ENCODE peak calls at places on chromosomes 16 and 17, in ten cellular contexts. One of them, this sample, is unnamed.
A peak's percentile ranks its signal among the peaks of the same experiment; 100 is the strongest.

GRCh38 chr17:691423-691822 is 23.2 kb downstream of the VPS53 start:
- DNase-seq in Peyer's patch: no peak
- DNase-seq in type B pancreatic cell: no peak
- DNase-seq in foreskin fibroblast: peak; percentile 58
- DNase-seq in adrenal gland: no peak
- DNase-seq in H9: no peak
- DNase-seq in cardiac fibroblast: peak; percentile 81
- DNase-seq in OCI-LY7: no peak
- DNase-seq in BE2C: no peak
- DNase-seq in CD8-positive, alpha-beta T cell: no peak
- DNase-seq in this sample: peak; percentile 91

GRCh38 chr17:78397681-78398101 is 19.2 kb downstream of the PGS1 start:
- DNase-seq in CD8-positive, alpha-beta T cell: no peak
- DNase-seq in Peyer's patch: no peak
- DNase-seq in cardiac fibroblast: peak; percentile 70
- DNase-seq in H9: no peak
- DNase-seq in foreskin fibroblast: no peak
- DNase-seq in type B pancreatic cell: no peak
- DNase-seq in BE2C: no peak
- DNase-seq in adrenal gland: no peak
- DNase-seq in OCI-LY7: no peak
- DNase-seq in this sample: peak; percentile 32

GRCh38 chr17:66255112-66255511 is 25.9 kb upstream of the APOH start:
- DNase-seq in OCI-LY7: peak; percentile 80
- DNase-seq in adrenal gland: peak; percentile 31
- DNase-seq in foreskin fibroblast: peak; percentile 60
- DNase-seq in Peyer's patch: peak; percentile 50
- DNase-seq in CD8-positive, alpha-beta T cell: no peak
- DNase-seq in H9: no peak
- DNase-seq in BE2C: peak; percentile 35
- DNase-seq in cardiac fibroblast: peak; percentile 90
- DNase-seq in type B pancreatic cell: no peak
- DNase-seq in this sample: peak; percentile 68

GRCh38 chr16:77876776-77877175 is 88.4 kb downstream of the VAT1L start:
- DNase-seq in H9: no peak
- DNase-seq in foreskin fibroblast: no peak
- DNase-seq in OCI-LY7: no peak
- DNase-seq in BE2C: no peak
- DNase-seq in CD8-positive, alpha-beta T cell: no peak
- DNase-seq in adrenal gland: no peak
- DNase-seq in type B pancreatic cell: no peak
- DNase-seq in Peyer's patch: no peak
- DNase-seq in cardiac fibroblast: no peak
- DNase-seq in this sample: no peak

GRCh38 chr17:60724647-60725046 is 47.0 kb downstream of the BCAS3 start:
- DNase-seq in H9: no peak
- DNase-seq in BE2C: no peak
- DNase-seq in adrenal gland: no peak
- DNase-seq in CD8-positive, alpha-beta T cell: no peak
- DNase-seq in OCI-LY7: no peak
- DNase-seq in type B pancreatic cell: no peak
- DNase-seq in Peyer's patch: no peak
- DNase-seq in cardiac fibroblast: no peak
- DNase-seq in foreskin fibroblast: no peak
- DNase-seq in this sample: no peak

GRCh38 chr16:86932130-86932982 is 354.0 kb downstream of the FOXL1 start:
- DNase-seq in Peyer's patch: no peak
- DNase-seq in BE2C: no peak
- DNase-seq in cardiac fibroblast: no peak
- DNase-seq in foreskin fibroblast: no peak
- DNase-seq in CD8-positive, alpha-beta T cell: no peak
- DNase-seq in OCI-LY7: no peak
- DNase-seq in adrenal gland: no peak
- DNase-seq in type B pancreatic cell: no peak
- DNase-seq in H9: no peak
- DNase-seq in this sample: no peak

GRCh38 chr17:4175921-4176802 is 33.2 kb downstream of the CYB5D2 start:
- DNase-seq in OCI-LY7: no peak
- DNase-seq in CD8-positive, alpha-beta T cell: no peak
- DNase-seq in BE2C: no peak
- DNase-seq in adrenal gland: no peak
- DNase-seq in H9: no peak
- DNase-seq in foreskin fibroblast: peak; percentile 35
- DNase-seq in Peyer's patch: no peak
- DNase-seq in cardiac fibroblast: no peak
- DNase-seq in type B pancreatic cell: no peak
- DNase-seq in this sample: peak; percentile 53

GRCh38 chr17:75428775-75429469 is 23.4 kb upstream of the GRB2 start:
- DNase-seq in CD8-positive, alpha-beta T cell: no peak
- DNase-seq in BE2C: no peak
- DNase-seq in adrenal gland: no peak
- DNase-seq in type B pancreatic cell: no peak
- DNase-seq in Peyer's patch: no peak
- DNase-seq in H9: no peak
- DNase-seq in foreskin fibroblast: peak; percentile 26
- DNase-seq in cardiac fibroblast: peak; percentile 84
- DNase-seq in OCI-LY7: no peak
- DNase-seq in this sample: peak; percentile 85

GRCh38 chr17:51200846-51201245 is 34.6 kb downstream of the NME2 start:
- DNase-seq in cardiac fibroblast: no peak
- DNase-seq in H9: no peak
- DNase-seq in Peyer's patch: no peak
- DNase-seq in OCI-LY7: no peak
- DNase-seq in foreskin fibroblast: no peak
- DNase-seq in CD8-positive, alpha-beta T cell: no peak
- DNase-seq in BE2C: no peak
- DNase-seq in type B pancreatic cell: no peak
- DNase-seq in adrenal gland: no peak
- DNase-seq in this sample: no peak

GRCh38 chr16:66429290-66429962 is 2.3 kb downstream of the BEAN1 start:
- DNase-seq in OCI-LY7: no peak
- DNase-seq in H9: no peak
- DNase-seq in adrenal gland: no peak
- DNase-seq in cardiac fibroblast: no peak
- DNase-seq in CD8-positive, alpha-beta T cell: no peak
- DNase-seq in BE2C: no peak
- DNase-seq in type B pancreatic cell: peak; percentile 55
- DNase-seq in Peyer's patch: peak; percentile 21
- DNase-seq in foreskin fibroblast: no peak
- DNase-seq in this sample: no peak
- TF ChIP-seq CTCF in OCI-LY7: no peak
- TF ChIP-seq CTCF in H9: peak; percentile 41
- TF ChIP-seq CTCF in adrenal gland: no peak
- TF ChIP-seq CTCF in cardiac fibroblast: no peak
- TF ChIP-seq CTCF in CD8-positive, alpha-beta T cell: no peak
- TF ChIP-seq CTCF in BE2C: peak; percentile 25
- TF ChIP-seq CTCF in type B pancreatic cell: peak; percentile 52
- TF ChIP-seq CTCF in Peyer's patch: no peak
- TF ChIP-seq CTCF in foreskin fibroblast: no peak
- TF ChIP-seq CTCF in this sample: peak; percentile 43

GRCh38 chr17:7176870-7177209 is 2.3 kb downstream of the ASGR1 start:
- DNase-seq in foreskin fibroblast: no peak
- DNase-seq in adrenal gland: no peak
- DNase-seq in OCI-LY7: no peak
- DNase-seq in type B pancreatic cell: no peak
- DNase-seq in H9: peak; percentile 72
- DNase-seq in cardiac fibroblast: no peak
- DNase-seq in BE2C: no peak
- DNase-seq in CD8-positive, alpha-beta T cell: no peak
- DNase-seq in Peyer's patch: no peak
- DNase-seq in this sample: no peak

GRCh38 chr17:7176107-7176851 is 2.9 kb downstream of the ASGR1 start:
- DNase-seq in OCI-LY7: no peak
- DNase-seq in adrenal gland: no peak
- DNase-seq in Peyer's patch: no peak
- DNase-seq in H9: no peak
- DNase-seq in type B pancreatic cell: no peak
- DNase-seq in cardiac fibroblast: no peak
- DNase-seq in CD8-positive, alpha-beta T cell: no peak
- DNase-seq in foreskin fibroblast: no peak
- DNase-seq in BE2C: no peak
- DNase-seq in this sample: no peak

GRCh38 chr17:7174603-7175362 is 4.4 kb downstream of the ASGR1 start:
- DNase-seq in CD8-positive, alpha-beta T cell: no peak
- DNase-seq in BE2C: no peak
- DNase-seq in H9: no peak
- DNase-seq in Peyer's patch: no peak
- DNase-seq in OCI-LY7: no peak
- DNase-seq in adrenal gland: no peak
- DNase-seq in cardiac fibroblast: no peak
- DNase-seq in foreskin fibroblast: no peak
- DNase-seq in type B pancreatic cell: no peak
- DNase-seq in this sample: no peak

GRCh38 chr17:7175363-7175733 is 3.8 kb downstream of the ASGR1 start:
- DNase-seq in BE2C: no peak
- DNase-seq in type B pancreatic cell: no peak
- DNase-seq in OCI-LY7: no peak
- DNase-seq in foreskin fibroblast: no peak
- DNase-seq in Peyer's patch: no peak
- DNase-seq in CD8-positive, alpha-beta T cell: no peak
- DNase-seq in cardiac fibroblast: no peak
- DNase-seq in H9: no peak
- DNase-seq in adrenal gland: no peak
- DNase-seq in this sample: no peak

DNA sequence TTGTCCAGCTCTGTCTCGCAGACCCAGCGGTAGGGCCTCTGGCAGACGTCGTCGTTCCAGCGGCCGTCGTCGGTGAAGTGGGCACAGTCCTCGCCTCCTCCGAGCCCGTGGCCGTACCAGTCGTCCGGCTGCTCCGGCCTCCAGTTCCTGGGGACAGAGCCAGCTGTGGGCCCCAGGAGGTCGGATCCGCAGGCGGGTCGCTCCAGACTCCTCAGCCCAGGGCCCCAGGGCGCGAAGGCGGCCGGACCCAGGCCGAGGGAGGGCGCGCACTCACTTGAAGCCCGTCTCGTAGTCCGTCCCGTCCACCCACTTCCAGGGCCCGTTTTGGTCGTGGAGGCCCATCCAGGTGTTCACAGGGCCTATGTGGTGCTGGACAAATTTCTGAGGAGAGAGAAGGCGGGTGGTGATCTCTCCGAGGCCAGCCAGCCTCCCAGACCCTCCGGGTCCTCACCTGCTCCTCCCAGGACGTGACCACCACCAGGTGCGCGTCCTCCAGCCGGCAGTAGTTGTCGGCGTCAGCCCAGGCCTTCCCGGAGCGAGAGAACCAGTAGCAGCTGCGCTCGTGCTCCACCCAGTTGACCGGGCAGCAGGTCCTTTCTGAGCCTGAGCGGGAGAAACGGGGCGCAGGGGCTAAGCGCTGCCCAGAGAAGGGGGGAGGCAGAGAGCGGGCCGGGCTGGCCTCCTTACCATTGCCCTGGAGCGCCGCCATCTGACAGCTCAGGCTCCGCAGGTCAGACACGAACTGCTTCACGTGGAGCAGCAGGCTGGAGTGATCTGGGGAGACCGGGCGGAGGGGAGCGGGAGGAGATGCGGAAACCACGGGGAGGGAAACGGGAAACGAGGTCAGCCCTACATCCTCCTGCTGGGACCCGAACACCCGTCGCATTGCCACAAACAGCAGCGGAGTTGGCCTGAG is 5.2 kb downstream of the ASGR1 start:
- DNase-seq in cardiac fibroblast: no peak
- DNase-seq in CD8-positive, alpha-beta T cell: peak; percentile 21
- DNase-seq in adrenal gland: no peak
- DNase-seq in OCI-LY7: no peak
- DNase-seq in foreskin fibroblast: no peak
- DNase-seq in BE2C: no peak
- DNase-seq in H9: peak; percentile 96
- DNase-seq in type B pancreatic cell: no peak
- DNase-seq in Peyer's patch: no peak
- DNase-seq in this sample: no peak
- TF ChIP-seq CTCF in cardiac fibroblast: no peak
- TF ChIP-seq CTCF in CD8-positive, alpha-beta T cell: no peak
- TF ChIP-seq CTCF in adrenal gland: no peak
- TF ChIP-seq CTCF in OCI-LY7: no peak
- TF ChIP-seq CTCF in foreskin fibroblast: no peak
- TF ChIP-seq CTCF in BE2C: no peak
- TF ChIP-seq CTCF in H9: peak; percentile 57
- TF ChIP-seq CTCF in type B pancreatic cell: no peak
- TF ChIP-seq CTCF in Peyer's patch: no peak
- TF ChIP-seq CTCF in this sample: no peak

DNA sequence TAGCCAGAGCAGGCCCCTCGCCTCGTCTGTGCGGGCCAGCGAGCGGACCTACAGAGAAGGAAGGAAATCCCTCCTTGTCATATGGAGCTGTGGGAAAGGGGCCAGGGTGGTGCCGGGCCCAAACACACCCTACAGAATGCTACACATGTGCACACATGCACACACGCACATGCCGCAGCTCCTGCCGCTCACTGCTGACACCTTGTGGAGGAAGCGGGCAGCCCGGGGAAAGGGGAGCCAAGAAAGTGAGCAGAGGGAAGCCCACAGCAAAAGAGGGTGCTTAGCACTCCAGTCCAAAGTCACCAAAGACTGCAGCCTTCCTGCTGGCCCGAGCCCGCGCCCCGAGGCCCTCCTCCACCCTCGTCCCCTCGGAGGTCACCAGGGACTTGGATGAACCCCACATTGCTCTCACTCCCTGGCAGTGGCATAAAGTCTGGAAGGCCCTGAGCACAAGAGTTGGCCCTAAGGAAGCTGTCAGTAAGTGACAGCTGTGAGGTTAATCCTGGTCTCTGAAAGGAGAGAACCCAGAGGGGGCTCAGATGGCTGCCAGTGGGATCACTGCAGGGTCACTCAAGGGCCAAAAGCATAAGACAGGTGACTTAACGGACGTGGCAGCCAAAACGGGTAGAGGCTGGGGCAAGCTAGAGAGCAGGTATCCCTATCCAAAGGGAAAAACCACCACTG is 68.2 kb downstream of the MYO18A start:
- DNase-seq in OCI-LY7: peak; percentile 66
- DNase-seq in CD8-positive, alpha-beta T cell: peak; percentile 49
- DNase-seq in H9: peak; percentile 83
- DNase-seq in Peyer's patch: peak; percentile 77
- DNase-seq in adrenal gland: peak; percentile 78
- DNase-seq in type B pancreatic cell: peak; percentile 89
- DNase-seq in BE2C: peak; percentile 75
- DNase-seq in foreskin fibroblast: peak; percentile 57
- DNase-seq in cardiac fibroblast: peak; percentile 71
- DNase-seq in this sample: peak; percentile 58
- TF ChIP-seq CTCF in OCI-LY7: peak; percentile 91
- TF ChIP-seq CTCF in CD8-positive, alpha-beta T cell: peak; percentile 57
- TF ChIP-seq CTCF in H9: peak; percentile 97
- TF ChIP-seq CTCF in Peyer's patch: peak; percentile 19
- TF ChIP-seq CTCF in adrenal gland: peak; percentile 85
- TF ChIP-seq CTCF in type B pancreatic cell: peak; percentile 97
- TF ChIP-seq CTCF in BE2C: peak; percentile 83
- TF ChIP-seq CTCF in foreskin fibroblast: peak; percentile 99
- TF ChIP-seq CTCF in cardiac fibroblast: peak; percentile 100
- TF ChIP-seq CTCF in this sample: peak; percentile 95

DNA sequence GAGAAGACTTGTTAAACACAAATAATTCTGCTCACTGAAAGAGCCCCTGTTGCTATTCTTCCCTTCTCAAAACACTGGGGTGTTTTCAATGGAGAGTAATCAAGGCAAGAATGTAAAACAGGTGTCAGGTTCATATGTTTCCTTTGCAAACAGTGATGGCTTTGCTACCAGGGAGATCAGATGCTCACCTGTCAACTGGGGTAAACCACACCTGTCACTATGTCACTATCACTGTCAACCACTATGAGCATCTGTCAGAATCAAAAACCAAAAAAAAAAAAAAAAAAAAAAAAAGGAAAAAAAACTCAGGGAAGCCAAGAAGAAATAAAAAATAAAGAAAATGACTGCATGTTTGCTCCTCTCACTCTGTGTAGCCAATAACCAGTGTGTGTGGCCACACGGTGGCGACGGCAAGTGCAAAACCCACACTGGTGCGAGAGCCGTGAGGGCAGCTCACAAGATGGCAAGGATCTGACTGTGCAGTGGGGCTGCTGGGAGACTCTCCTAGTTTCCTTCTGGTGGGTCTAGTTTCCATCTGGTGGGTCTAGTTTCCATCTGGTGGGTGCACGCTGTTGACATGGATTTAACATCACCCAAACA is 22.7 kb downstream of the USP22 start:
- DNase-seq in H9: no peak
- DNase-seq in foreskin fibroblast: no peak
- DNase-seq in adrenal gland: no peak
- DNase-seq in type B pancreatic cell: no peak
- DNase-seq in OCI-LY7: peak; percentile 71
- DNase-seq in cardiac fibroblast: peak; percentile 59
- DNase-seq in BE2C: peak; percentile 34
- DNase-seq in CD8-positive, alpha-beta T cell: no peak
- DNase-seq in Peyer's patch: peak; percentile 73
- DNase-seq in this sample: peak; percentile 35
- TF ChIP-seq CTCF in H9: peak; percentile 59
- TF ChIP-seq CTCF in foreskin fibroblast: peak; percentile 29
- TF ChIP-seq CTCF in adrenal gland: no peak
- TF ChIP-seq CTCF in type B pancreatic cell: peak; percentile 65
- TF ChIP-seq CTCF in OCI-LY7: peak; percentile 80
- TF ChIP-seq CTCF in cardiac fibroblast: peak; percentile 42
- TF ChIP-seq CTCF in BE2C: peak; percentile 36
- TF ChIP-seq CTCF in CD8-positive, alpha-beta T cell: no peak
- TF ChIP-seq CTCF in Peyer's patch: no peak
- TF ChIP-seq CTCF in this sample: peak; percentile 59